ENCODE peak calls at places on chromosomes 11 and 22, in five cellular contexts. W is GM12865, V is HFF-Myc, H is B cell, A is kidney. T is an unnamed sample.

GRCh38 chr22:30228509-30229359 is 17.8 kb downstream of the LIF start:
- DNase-seq in W (no peak), V (no peak), H (no peak), A (no peak), T (no peak)

GRCh38 chr11:32838505-32839274 is 9.0 kb downstream of the PRRG4 start:
- DNase-seq in W (no peak), V (no peak), H (no peak), A (no peak), T (no peak)

GRCh38 chr11:27213232-27213660 is 149.8 kb downstream of the CCDC34 start:
- DNase-seq in W (peak), V (peak), H (no peak), A (no peak), T (no peak)

GRCh38 chr11:131643171-131643570 is 272.8 kb downstream of the NTM start:
- DNase-seq in W (no peak), V (no peak), H (no peak), A (no peak), T (no peak)

GRCh38 chr11:124798991-124799383 is 1.2 kb downstream of the MSANTD2 start:
- DNase-seq in W (peak), V (peak), H (no peak), A (no peak), T (peak)

GRCh38 chr22:24592846-24593809 is at the start of gene LRRC75B:
- DNase-seq in W (peak), V (peak), H (no peak), A (peak), T (peak)

GRCh38 chr22:25064894-25065560 is 112.5 kb downstream of the KIAA1671 start:
- DNase-seq in W (no peak), V (no peak), H (no peak), A (no peak), T (no peak)

GRCh38 chr11:102268083-102268984 is 49.0 kb upstream of the BIRC3 start:
- DNase-seq in W (peak), V (no peak), H (peak), A (peak), T (peak)

GRCh38 chr11:128924109-128924508 is 18.6 kb downstream of the TP53AIP1 start:
- DNase-seq in W (no peak), V (no peak), H (no peak), A (peak), T (no peak)

GRCh38 chr11:112877561-112877960 is 83.7 kb upstream of the NCAM1 start:
- DNase-seq in W (no peak), V (no peak), H (no peak), A (no peak), T (peak)

GRCh38 chr11:71311928-71312510 is 59.6 kb upstream of the SHANK2 start:
- DNase-seq in W (no peak), V (no peak), H (no peak), A (no peak), T (no peak)

GRCh38 chr11:114738954-114739353 is 60.6 kb downstream of the NXPE2 start:
- DNase-seq in W (peak), V (peak), H (peak), A (no peak), T (peak)

GRCh38 chr22:43826142-43827093 is 14.3 kb upstream of the EFCAB6 start:
- DNase-seq in W (peak), V (no peak), H (peak), A (peak), T (no peak)

GRCh38 chr11:11252403-11252802 is 100.6 kb downstream of the CSNK2A3 start:
- DNase-seq in W (peak), V (no peak), H (no peak), A (no peak), T (no peak)
- TF ChIP-seq CTCF in W (no peak), V (no peak), H (no peak), A (no peak), T (no peak)

GRCh38 chr11:68402355-68403031 is 58.1 kb upstream of the PPP6R3 start:
- DNase-seq in W (no peak), V (no peak), H (no peak), A (no peak), T (peak)
- TF ChIP-seq CTCF in W (no peak), V (no peak), H (no peak), A (no peak), T (peak)

GRCh38 chr11:8706673-8707432 is 24.3 kb downstream of the RPL27A start:
- DNase-seq in W (no peak), V (no peak), H (no peak), A (no peak), T (no peak)
- TF ChIP-seq CTCF in W (no peak), V (no peak), H (no peak), A (no peak), T (no peak)

DNA sequence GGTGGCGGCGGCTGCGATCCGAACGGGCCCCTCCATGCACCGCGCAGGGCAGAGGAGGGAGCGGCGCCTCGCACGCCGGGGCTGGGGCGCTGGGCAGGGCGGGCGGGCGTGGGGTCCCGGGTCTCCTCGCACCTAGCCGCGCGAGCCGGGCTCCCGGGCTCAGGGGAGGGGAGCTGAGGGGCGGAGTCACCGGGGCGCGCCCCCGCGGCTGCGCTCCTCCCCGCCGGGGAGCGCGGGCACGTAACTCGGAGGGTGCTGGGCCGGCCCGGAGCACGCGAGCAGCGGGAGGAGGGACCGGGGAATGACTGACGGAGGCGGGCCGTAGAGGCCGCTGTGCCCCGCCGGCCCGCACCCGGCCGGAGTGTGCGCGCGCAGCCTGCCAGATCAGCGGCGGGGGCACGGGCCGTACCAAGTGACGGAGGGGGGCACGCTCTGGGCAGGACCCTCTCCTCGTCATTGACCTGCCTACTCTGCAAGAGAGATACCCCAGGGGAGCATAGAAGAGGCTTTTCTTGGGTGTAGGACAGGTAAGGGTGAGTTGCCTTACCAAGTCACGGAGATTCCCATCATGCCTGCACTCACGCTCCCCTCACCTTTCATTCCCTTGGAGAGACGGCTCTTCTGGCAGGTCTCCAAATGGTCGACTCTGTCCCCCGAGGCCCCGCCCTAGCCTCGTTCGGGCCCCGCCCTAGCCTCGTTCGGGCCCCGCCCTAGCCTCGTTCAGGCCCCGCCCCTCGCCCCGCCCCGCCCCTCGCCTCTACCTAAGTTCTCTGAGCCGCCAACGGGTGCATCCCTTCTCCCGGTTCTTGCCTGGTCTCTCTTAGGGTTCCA is at the start of gene CDON:
- DNase-seq in W (peak), V (peak), H (peak), A (peak), T (peak)
- TF ChIP-seq CTCF in W (peak), V (no peak), H (no peak), A (no peak), T (peak)

DNA sequence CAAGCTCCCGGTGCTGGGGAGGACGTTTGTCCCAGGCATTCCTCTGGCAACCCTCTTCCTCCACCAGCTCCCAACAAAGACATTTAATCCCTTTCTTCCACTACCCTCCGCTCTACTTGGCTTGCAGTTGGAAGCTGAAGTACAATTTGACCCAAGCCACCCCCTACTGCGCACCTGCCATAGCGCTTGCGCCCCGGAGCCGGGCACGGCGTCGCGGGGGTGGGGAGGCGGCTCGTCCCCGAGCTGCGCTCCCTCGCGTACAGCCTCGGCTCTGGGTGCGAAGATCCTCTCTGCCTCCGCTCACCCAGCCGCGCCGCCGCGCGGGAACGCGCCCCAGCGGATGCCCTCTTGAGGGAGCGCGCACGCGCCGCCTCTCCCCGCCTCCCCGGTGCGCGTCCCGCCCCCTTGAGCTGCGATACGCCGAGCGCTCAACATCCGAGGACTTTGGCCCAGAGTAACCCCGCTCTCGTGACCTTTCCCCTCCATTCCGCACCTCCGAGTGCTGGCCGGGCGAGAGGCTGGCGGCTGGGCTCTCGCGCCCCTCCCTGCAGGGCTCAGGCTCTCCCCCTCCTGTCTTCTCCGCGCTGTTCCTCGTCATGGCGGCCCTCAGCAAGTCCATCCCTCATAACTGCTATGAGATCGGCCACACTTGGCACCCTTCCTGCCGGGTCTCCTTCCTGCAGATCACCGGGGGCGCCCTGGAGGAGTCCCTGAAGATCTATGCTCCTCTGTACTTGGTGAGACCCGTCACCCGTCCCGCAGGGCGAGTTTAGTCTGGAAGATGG is at the start of gene TMEM135:
- DNase-seq in W (peak), V (peak), H (peak), A (peak), T (peak)
- TF ChIP-seq CTCF in W (no peak), V (no peak), H (no peak), A (no peak), T (no peak)

GRCh38 chr11:1505480-1505879 is 18.9 kb upstream of the MOB2 start:
- DNase-seq in W (no peak), V (no peak), H (no peak), A (peak), T (peak)
- TF ChIP-seq CTCF in W (no peak), V (no peak), H (no peak), A (no peak), T (peak)

DNA sequence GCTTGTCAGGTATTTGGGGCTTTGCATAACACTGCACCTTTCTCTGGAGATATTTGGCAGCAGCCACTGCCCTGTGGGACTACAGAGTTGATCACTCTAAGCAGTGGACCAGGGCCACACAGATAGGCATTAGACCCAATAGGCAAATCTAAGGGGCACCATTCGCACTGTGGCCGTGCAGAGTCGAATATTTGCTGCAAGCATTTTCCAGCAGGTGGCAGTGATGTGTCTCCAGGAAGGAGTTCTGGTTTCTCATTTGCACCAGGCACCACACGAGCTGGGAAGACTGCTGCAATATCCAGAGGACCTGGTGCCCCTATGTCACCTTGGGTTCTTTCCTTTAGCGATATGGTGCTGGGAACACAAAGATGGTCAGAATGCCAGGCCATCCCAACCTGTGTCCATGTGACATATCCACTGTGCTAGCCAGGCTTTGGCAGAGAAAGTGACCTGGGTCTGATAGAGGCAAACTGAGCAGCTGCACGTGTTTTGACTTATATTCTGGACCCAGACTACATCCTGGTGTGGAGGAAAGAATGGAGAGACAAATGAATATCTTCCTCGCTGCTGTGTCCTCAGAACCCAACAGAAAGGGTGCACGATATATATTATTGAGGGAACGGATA is 318.7 kb downstream of the BUD13 start:
- DNase-seq in W (peak), V (peak), H (no peak), A (no peak), T (peak)
- TF ChIP-seq CTCF in W (peak), V (peak), H (peak), A (peak), T (peak)

T was measured in GM23338.